ENCODE peak calls at places on chromosomes 13 and 19, in ten cellular contexts. E, R, T, S, Q, D, W, L, Z and Y are unnamed samples.
A peak's percentile ranks its signal among the peaks of the same experiment; 100 is the strongest.

GRCh38 chr19:40907968-40908735 is 26.1 kb upstream of the CYP2A7 start:
- DNase-seq in E (no peak), R (no peak), T (no peak), S (peak; percentile 26), Q (no peak), D (no peak), W (no peak), L (no peak), Z (peak; percentile 78), Y (no peak)

GRCh38 chr13:34700155-34700554 is 241.9 kb upstream of the NBEA start:
- DNase-seq in E (no peak), R (no peak), T (no peak), S (no peak), Q (no peak), D (no peak), W (no peak), L (no peak), Z (no peak), Y (no peak)

GRCh38 chr13:110784748-110785147 is 71.2 kb downstream of the ING1 start:
- DNase-seq in E (no peak), R (no peak), T (no peak), S (no peak), Q (no peak), D (no peak), W (no peak), L (no peak), Z (no peak), Y (no peak)

GRCh38 chr19:9741476-9742171 is 26.9 kb downstream of the ZNF846 start:
- DNase-seq in E (no peak), R (no peak), T (peak; percentile 7), S (no peak), Q (no peak), D (peak; percentile 9), W (no peak), L (no peak), Z (no peak), Y (no peak)

GRCh38 chr13:45417790-45418534 is at the start of gene SLC25A30:
- DNase-seq in E (peak; percentile 69), R (peak; percentile 68), T (peak; percentile 90), S (peak; percentile 94), Q (peak; percentile 41), D (peak; percentile 91), W (peak; percentile 78), L (peak; percentile 90), Z (peak; percentile 96), Y (peak; percentile 96)

GRCh38 chr19:35268546-35269424 is at the start of gene USF2:
- DNase-seq in E (peak; percentile 39), R (peak; percentile 33), T (peak; percentile 66), S (peak; percentile 79), Q (peak; percentile 67), D (peak; percentile 66), W (peak; percentile 72), L (peak; percentile 63), Z (peak; percentile 78), Y (no peak)

GRCh38 chr19:43439183-43440063 is 24.7 kb downstream of the TEX101 start:
- DNase-seq in E (no peak), R (peak; percentile 65), T (no peak), S (no peak), Q (no peak), D (no peak), W (no peak), L (no peak), Z (no peak), Y (no peak)

GRCh38 chr19:11225172-11225571 is 14.2 kb upstream of the ANGPTL8 start:
- DNase-seq in E (no peak), R (no peak), T (no peak), S (no peak), Q (no peak), D (no peak), W (no peak), L (no peak), Z (no peak), Y (no peak)

GRCh38 chr13:62643799-62644484 is 1228.3 kb upstream of the PCDH20 start:
- DNase-seq in E (no peak), R (no peak), T (no peak), S (no peak), Q (no peak), D (no peak), W (no peak), L (no peak), Z (peak; percentile 18), Y (no peak)

GRCh38 chr19:14091885-14092462 is 1.4 kb upstream of the SAMD1 start:
- DNase-seq in E (no peak), R (no peak), T (no peak), S (no peak), Q (peak; percentile 23), D (no peak), W (no peak), L (no peak), Z (peak; percentile 65), Y (no peak)

GRCh38 chr13:112968910-112969691 is at the start of gene MCF2L:
- DNase-seq in E (peak; percentile 36), R (no peak), T (peak; percentile 37), S (peak; percentile 66), Q (peak; percentile 79), D (peak; percentile 83), W (peak; percentile 33), L (no peak), Z (peak; percentile 73), Y (no peak)

GRCh38 chr19:13902993-13903555 is 2.8 kb downstream of the BRME1 start:
- DNase-seq in E (no peak), R (no peak), T (no peak), S (no peak), Q (no peak), D (no peak), W (no peak), L (no peak), Z (peak; percentile 65), Y (no peak)

GRCh38 chr13:48962281-48962680 is 13.4 kb upstream of the FNDC3A start:
- DNase-seq in E (no peak), R (no peak), T (no peak), S (no peak), Q (no peak), D (peak; percentile 10), W (no peak), L (no peak), Z (no peak), Y (no peak)

GRCh38 chr19:38455031-38455430 is 21.5 kb downstream of the RYR1 start:
- DNase-seq in E (no peak), R (peak; percentile 1), T (no peak), S (no peak), Q (no peak), D (peak; percentile 5), W (no peak), L (no peak), Z (peak; percentile 68), Y (no peak)

GRCh38 chr19:46142294-46142693 is 5.7 kb upstream of the IGFL2 start:
- DNase-seq in E (no peak), R (no peak), T (no peak), S (no peak), Q (no peak), D (no peak), W (no peak), L (no peak), Z (no peak), Y (no peak)

GRCh38 chr13:47588676-47589075 is 412.4 kb downstream of the SUCLA2 start:
- DNase-seq in E (no peak), R (no peak), T (no peak), S (no peak), Q (no peak), D (no peak), W (no peak), L (no peak), Z (peak; percentile 19), Y (no peak)

GRCh38 chr19:48964205-48965032 is 690 bp upstream of the FTL start:
- DNase-seq in E (no peak), R (peak; percentile 33), T (peak; percentile 54), S (peak; percentile 41), Q (no peak), D (peak; percentile 78), W (no peak), L (no peak), Z (peak; percentile 82), Y (no peak)

GRCh38 chr13:75391432-75392100 is 90.4 kb downstream of the TBC1D4 start:
- DNase-seq in E (no peak), R (no peak), T (no peak), S (no peak), Q (no peak), D (no peak), W (no peak), L (no peak), Z (no peak), Y (no peak)

GRCh38 chr13:32033744-32034143 is 2.2 kb downstream of the FRY start:
- DNase-seq in E (no peak), R (no peak), T (no peak), S (no peak), Q (peak; percentile 82), D (peak; percentile 59), W (no peak), L (no peak), Z (no peak), Y (no peak)

GRCh38 chr19:42683917-42684513 is 56.3 kb downstream of the PSG3 start:
- DNase-seq in E (no peak), R (peak; percentile 10), T (peak; percentile 8), S (no peak), Q (no peak), D (peak; percentile 36), W (no peak), L (no peak), Z (peak; percentile 61), Y (no peak)

GRCh38 chr19:31110331-31110730 is 238.9 kb downstream of the TSHZ3 start:
- DNase-seq in E (no peak), R (no peak), T (peak; percentile 43), S (no peak), Q (no peak), D (peak; percentile 31), W (no peak), L (no peak), Z (peak; percentile 34), Y (no peak)

GRCh38 chr13:36282818-36283432 is 14.7 kb downstream of the CCDC169 start:
- DNase-seq in E (no peak), R (no peak), T (peak; percentile 23), S (no peak), Q (peak; percentile 44), D (peak; percentile 42), W (peak; percentile 43), L (no peak), Z (peak; percentile 72), Y (no peak)

GRCh38 chr19:2160384-2160783 is 3.3 kb upstream of the DOT1L start:
- DNase-seq in E (no peak), R (no peak), T (no peak), S (no peak), Q (no peak), D (no peak), W (no peak), L (no peak), Z (no peak), Y (no peak)

GRCh38 chr13:113413898-113414282 is 39.4 kb downstream of the ADPRHL1 start:
- DNase-seq in E (no peak), R (no peak), T (no peak), S (no peak), Q (no peak), D (no peak), W (no peak), L (no peak), Z (no peak), Y (peak; percentile 92)

GRCh38 chr13:40120288-40120687 is 464.8 kb downstream of the COG6 start:
- DNase-seq in E (no peak), R (peak; percentile 16), T (no peak), S (no peak), Q (no peak), D (peak; percentile 62), W (no peak), L (no peak), Z (no peak), Y (no peak)

GRCh38 chr13:113209880-113210421 is 538 bp downstream of the CUL4A start:
- DNase-seq in E (peak; percentile 16), R (no peak), T (no peak), S (peak; percentile 69), Q (peak; percentile 50), D (peak; percentile 66), W (peak; percentile 40), L (peak; percentile 27), Z (peak; percentile 72), Y (peak; percentile 80)

GRCh38 chr19:21434967-21435544 is 38.1 kb downstream of the ZNF493 start:
- DNase-seq in E (no peak), R (no peak), T (no peak), S (no peak), Q (no peak), D (no peak), W (no peak), L (no peak), Z (peak; percentile 20), Y (no peak)

GRCh38 chr19:50720921-50721291 is 1.3 kb upstream of the SHANK1 start:
- DNase-seq in E (no peak), R (peak; percentile 64), T (peak; percentile 87), S (no peak), Q (no peak), D (no peak), W (no peak), L (peak; percentile 18), Z (no peak), Y (no peak)